ENCODE peak calls at places on chromosomes 13 and 19, in seven cellular contexts. N, J, M, X, A, U and Y are unnamed samples. For H3K36me3, the result is how much of the 10 kb centered on the place peaks cover.

GRCh38 chr13:46374710-46375109 is 12.3 kb downstream of the RUBCNL start:
- DNase-seq in N (no peak), M (no peak), A (no peak), X (no peak), U (no peak), J (no peak), Y (no peak)

GRCh38 chr13:76725211-76725610 is 161.0 kb downstream of the KCTD12 start:
- DNase-seq in U (no peak), N (peak), M (no peak), A (no peak), J (no peak), X (no peak), Y (no peak)

GRCh38 chr13:112900691-112901091 is 68.3 kb upstream of the MCF2L start:
- DNase-seq in M (no peak), A (peak), U (no peak), J (no peak), X (no peak), N (no peak), Y (no peak)

GRCh38 chr19:18657590-18658365 is 20.9 kb downstream of the KLHL26 start:
- DNase-seq in X (no peak), A (peak), M (no peak), J (peak), N (peak), U (peak), Y (no peak)

GRCh38 chr13:50668044-50668443 is 175.4 kb downstream of the DLEU7 start:
- DNase-seq in U (no peak), X (no peak), M (no peak), A (no peak), N (no peak), J (peak), Y (no peak)

GRCh38 chr19:44303976-44304568 is 753 bp downstream of the ZNF235 start:
- DNase-seq in N (no peak), A (peak), X (peak), M (no peak), U (peak), J (no peak), Y (no peak)

GRCh38 chr13:68714292-68714691 is 1393.3 kb upstream of the ATXN8OS start:
- DNase-seq in N (no peak), X (no peak), M (no peak), A (peak), J (no peak), U (peak), Y (no peak)

GRCh38 chr13:97460004-97460756 is 26.2 kb downstream of the RAP2A start:
- DNase-seq in N (peak), M (no peak), J (no peak), X (no peak), U (no peak), A (no peak), Y (no peak)

GRCh38 chr19:15107056-15108010 is at the start of gene SYDE1:
- DNase-seq in U (peak), X (peak), J (peak), M (no peak), N (peak), A (peak), Y (no peak)

GRCh38 chr13:98651716-98652115 is 74.8 kb upstream of the STK24 start:
- DNase-seq in X (no peak), M (no peak), U (no peak), N (no peak), A (no peak), J (no peak), Y (no peak)

GRCh38 chr13:107348931-107349330 is 781.0 kb upstream of the ARGLU1 start:
- DNase-seq in U (no peak), A (no peak), X (no peak), M (no peak), N (peak), J (no peak), Y (no peak)

GRCh38 chr19:18339703-18340102 is 695 bp upstream of the PGPEP1 start:
- DNase-seq in U (no peak), J (no peak), A (peak), N (no peak), X (no peak), M (no peak), Y (no peak)

GRCh38 chr19:44718441-44719261 is 19.7 kb downstream of the CEACAM16 start:
- DNase-seq in X (peak), U (peak), N (peak), M (no peak), A (peak), J (peak), Y (no peak)

DNA sequence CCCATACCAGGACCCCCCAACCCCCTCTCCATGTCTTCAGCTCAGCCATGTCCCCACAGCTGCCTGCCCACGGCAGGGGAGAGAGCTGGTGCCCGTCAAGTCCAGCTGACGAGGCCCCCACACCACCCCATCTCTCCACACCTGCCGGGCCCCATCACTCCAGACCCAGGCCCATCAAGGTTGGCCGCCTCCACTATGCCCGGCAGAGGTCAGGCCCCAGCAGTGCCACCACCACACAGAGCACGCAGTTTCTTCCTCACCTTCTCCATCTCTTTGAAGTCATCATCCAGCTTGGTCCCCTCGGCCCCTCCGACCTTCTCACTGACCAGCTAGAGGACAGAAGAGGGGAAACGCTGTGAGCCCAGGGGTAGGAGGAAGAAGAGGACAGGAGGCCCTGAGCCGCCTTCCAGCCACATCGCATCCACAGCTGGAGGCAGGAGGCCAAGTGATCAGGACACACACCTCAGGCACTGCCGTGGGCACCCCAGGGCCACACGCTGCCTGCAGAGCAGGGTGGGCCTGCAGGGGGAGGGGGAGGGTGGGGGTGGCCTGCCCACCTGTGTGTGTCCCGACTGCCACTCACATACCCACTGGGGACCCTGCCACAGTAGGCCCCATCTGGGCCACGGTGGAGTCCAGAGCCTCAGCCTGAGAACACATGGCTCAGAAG is 23.4 kb downstream of the MPND start:
- DNase-seq in U (no peak), A (no peak), X (no peak), J (no peak), N (no peak), M (no peak), Y (no peak)
- H3K36me3 ChIP-seq in U (under half), A (under half), X (under half), J (under half), N (under half), M (half or more), Y (under half)

GRCh38 chr13:75226755-75227435 is 255.1 kb downstream of the TBC1D4 start:
- DNase-seq in J (no peak), A (no peak), M (no peak), N (peak), U (no peak), X (no peak), Y (peak)
- H3K27ac ChIP-seq in J (no peak), A (no peak), M (no peak), N (no peak), U (no peak), X (no peak), Y (no peak)

GRCh38 chr19:10159610-10160009 is 35.1 kb downstream of the DNMT1 start:
- DNase-seq in N (no peak), A (no peak), J (no peak), X (no peak), U (no peak), M (no peak), Y (no peak)
- H3K36me3 ChIP-seq in N (under half), A (under half), J (under half), X (half or more), U (half or more), M (half or more), Y (half or more)

DNA sequence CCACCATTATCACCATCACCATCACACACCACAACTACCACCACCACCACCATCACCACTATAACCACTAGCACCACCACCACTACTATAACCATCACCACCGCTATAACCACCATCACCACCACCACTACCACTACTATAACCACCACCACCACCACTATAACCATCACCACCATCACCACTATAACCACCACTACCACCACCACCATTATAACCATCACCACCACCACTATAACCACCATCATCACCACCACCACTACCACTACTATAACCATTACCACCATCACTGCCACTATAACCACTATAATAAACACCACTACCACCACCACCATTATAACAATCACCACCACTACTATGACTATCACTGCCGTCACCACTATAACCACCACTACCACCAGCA is 173.2 kb downstream of the DCLK1 start:
- DNase-seq in J (no peak), A (no peak), N (no peak), M (no peak), X (no peak), U (no peak), Y (no peak)
- H3K27ac ChIP-seq in J (no peak), A (no peak), N (no peak), M (no peak), X (no peak), U (no peak), Y (no peak)

GRCh38 chr19:52229524-52229923 is 39.7 kb downstream of the PPP2R1A start:
- DNase-seq in J (no peak), A (no peak), U (no peak), X (no peak), M (no peak), N (no peak), Y (no peak)

GRCh38 chr19:52227196-52227940 is 37.5 kb downstream of the PPP2R1A start:
- DNase-seq in X (no peak), J (no peak), A (no peak), N (no peak), M (no peak), U (no peak), Y (no peak)

GRCh38 chr19:52226652-52227051 is 36.8 kb downstream of the PPP2R1A start:
- DNase-seq in N (no peak), M (no peak), X (no peak), A (no peak), J (no peak), U (no peak), Y (no peak)

GRCh38 chr19:52230685-52231084 is 38.7 kb upstream of the ZNF766 start:
- DNase-seq in U (no peak), X (no peak), J (no peak), N (no peak), A (no peak), M (no peak), Y (no peak)

GRCh38 chr19:52227980-52228379 is 38.1 kb downstream of the PPP2R1A start:
- DNase-seq in M (no peak), U (no peak), N (no peak), A (no peak), X (no peak), J (no peak), Y (no peak)
- H3K36me3 ChIP-seq in M (half or more), U (under half), N (under half), A (under half), X (under half), J (under half), Y (half or more)

DNA sequence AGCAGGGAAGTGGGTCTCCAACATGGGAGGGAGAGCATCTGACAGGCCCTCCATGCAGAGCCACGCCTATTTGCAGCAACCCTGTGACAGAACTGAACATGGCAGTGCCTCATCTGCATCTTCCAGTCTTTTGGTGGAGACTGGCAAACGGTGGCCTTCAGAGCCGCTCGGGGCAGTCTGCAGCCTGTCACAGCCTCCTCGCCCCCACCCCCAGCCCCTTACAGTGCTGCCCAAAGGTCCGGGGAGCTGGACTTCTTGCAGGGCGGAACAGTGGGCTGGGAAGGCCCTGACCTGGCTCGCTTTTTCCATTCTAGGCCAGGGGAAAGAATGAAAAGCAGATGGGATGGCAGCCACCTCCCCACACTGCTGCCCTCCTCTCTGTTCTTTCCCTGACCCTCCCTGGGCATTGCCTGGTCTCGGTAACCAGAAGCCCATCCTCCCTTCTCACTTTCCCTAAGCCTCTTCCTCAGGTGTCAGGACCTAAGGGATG is 2.7 kb downstream of the CALM3 start:
- DNase-seq in J (no peak), N (no peak), X (no peak), U (no peak), M (no peak), A (no peak), Y (no peak)
- H3K27ac ChIP-seq in J (no peak), N (no peak), X (no peak), U (no peak), M (no peak), A (no peak), Y (no peak)

DNA sequence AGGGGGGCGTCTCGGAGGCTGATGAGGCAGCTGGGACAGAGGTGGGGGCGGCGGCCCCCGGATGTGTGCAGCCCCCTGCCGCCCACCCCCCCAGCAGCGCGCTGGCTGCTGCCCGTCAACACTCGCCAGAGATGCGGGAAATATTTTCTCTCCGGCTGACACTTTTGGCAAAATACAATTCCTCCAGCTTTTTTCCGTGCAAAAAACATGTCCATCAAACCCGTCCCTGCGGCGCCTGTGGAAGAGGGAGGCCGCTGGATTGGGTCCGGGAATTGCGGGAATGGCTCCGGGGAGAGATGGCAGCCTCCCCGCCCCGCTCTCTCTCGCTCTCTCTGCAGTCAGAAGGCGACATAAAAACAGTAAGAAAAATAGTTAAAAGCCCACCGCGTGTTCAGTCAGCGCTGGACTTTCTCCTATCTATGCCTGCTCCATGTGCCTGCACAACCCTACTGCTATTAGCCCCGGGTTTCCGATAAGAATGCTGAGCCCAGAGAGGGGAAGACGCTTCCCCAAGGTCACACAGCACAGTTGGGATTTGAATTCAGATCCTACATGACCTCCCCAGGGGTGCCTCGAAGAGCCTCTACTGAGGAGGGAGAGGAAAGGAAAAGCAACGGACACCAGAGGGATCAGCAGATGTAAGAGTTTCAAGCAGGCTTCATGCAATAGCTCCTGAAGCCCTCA is 23.2 kb downstream of the ZNRF4 start:
- DNase-seq in U (no peak), A (no peak), N (no peak), X (no peak), J (no peak), M (no peak), Y (no peak)
- H3K36me3 ChIP-seq in U (under half), A (under half), N (under half), X (under half), J (under half), M (under half), Y (under half)

DNA sequence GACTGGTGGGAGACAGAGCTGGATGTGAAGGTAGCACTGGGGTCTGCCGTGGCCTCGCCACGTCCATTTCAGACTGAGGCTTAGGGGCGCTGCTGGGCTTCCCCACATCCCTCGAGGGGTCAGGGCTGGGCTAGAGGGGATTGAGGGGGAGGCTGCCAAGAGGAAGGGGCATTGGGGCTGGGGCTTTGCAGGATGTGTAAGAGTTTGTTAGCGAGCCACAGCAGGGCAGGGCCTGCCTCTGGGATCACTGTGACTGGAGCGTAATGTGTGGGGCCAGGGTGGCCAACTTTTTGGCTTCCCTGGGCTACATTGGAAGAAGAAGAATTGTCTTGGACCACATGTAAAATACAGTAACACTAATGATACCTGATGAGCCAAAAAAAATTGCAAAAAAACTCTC is 14.1 kb downstream of the ARID3A start:
- DNase-seq in M (no peak), U (no peak), X (no peak), N (no peak), J (no peak), A (no peak), Y (no peak)
- H3K27ac ChIP-seq in M (no peak), U (no peak), X (peak), N (peak), J (no peak), A (no peak), Y (peak)

GRCh38 chr19:16403151-16403977 is 68.4 kb downstream of the EPS15L1 start:
- DNase-seq in A (no peak), M (no peak), U (no peak), J (no peak), N (peak), X (no peak), Y (no peak)

GRCh38 chr19:16405091-16405490 is 66.7 kb downstream of the EPS15L1 start:
- DNase-seq in U (no peak), M (no peak), X (no peak), A (no peak), N (no peak), J (no peak), Y (no peak)

GRCh38 chr19:16404396-16404795 is 67.4 kb downstream of the EPS15L1 start:
- DNase-seq in N (no peak), X (no peak), M (no peak), A (no peak), U (no peak), J (no peak), Y (no peak)

GRCh38 chr19:16406356-16406755 is 65.4 kb downstream of the EPS15L1 start:
- DNase-seq in X (no peak), U (no peak), J (no peak), M (no peak), A (no peak), N (no peak), Y (no peak)

GRCh38 chr19:16405797-16406196 is 66.0 kb downstream of the EPS15L1 start:
- DNase-seq in A (no peak), J (no peak), N (no peak), U (no peak), M (no peak), X (no peak), Y (no peak)
- H3K36me3 ChIP-seq in A (under half), J (under half), N (under half), U (half or more), M (half or more), X (under half), Y (half or more)